ENCODE peak calls at places on chromosome 17, in ten cellular contexts. V is DMS153, K is uterus, X is Kasumi-1, T is bronchial epithelial cell, L is HAP-1, Z is NCI-H1092, Y is heart left ventricle, M is mesothelial cell of epicardium, B is colonic mucosa. A is an unnamed sample.

GRCh38 chr17:32627233-32628008 is 140.6 kb downstream of the CDK5R1 start:
- DNase-seq in V (peak; percentile 74), K (no peak), X (no peak), T (peak; percentile 33), L (peak; percentile 51), Z (peak; percentile 97), Y (no peak), M (no peak), B (no peak), A (no peak)

GRCh38 chr17:75642221-75643032 is 9.2 kb downstream of the SMIM5 start:
- DNase-seq in V (no peak), K (no peak), X (no peak), T (peak; percentile 40), L (no peak), Z (no peak), Y (no peak), M (no peak), B (peak; percentile 76), A (no peak)

GRCh38 chr17:72125742-72126141 is 4.9 kb downstream of the SOX9 start:
- DNase-seq in V (no peak), K (no peak), X (no peak), T (peak; percentile 71), L (no peak), Z (no peak), Y (no peak), M (no peak), B (no peak), A (no peak)

GRCh38 chr17:81866440-81867122 is 4.6 kb downstream of the ARHGDIA start:
- DNase-seq in V (no peak), K (no peak), X (no peak), T (no peak), L (peak; percentile 43), Z (no peak), Y (no peak), M (no peak), B (no peak), A (no peak)

GRCh38 chr17:77453613-77454559 is 313.1 kb downstream of the SEC14L1 start:
- DNase-seq in V (no peak), K (no peak), X (peak; percentile 87), T (peak; percentile 78), L (no peak), Z (no peak), Y (no peak), M (no peak), B (peak; percentile 72), A (no peak)

GRCh38 chr17:79294459-79295071 is 219.9 kb downstream of the ENGASE start:
- DNase-seq in V (no peak), K (peak; percentile 51), X (peak; percentile 63), T (peak; percentile 27), L (peak; percentile 87), Z (no peak), Y (peak; percentile 61), M (peak; percentile 94), B (peak; percentile 54), A (no peak)

GRCh38 chr17:63477471-63478440 is 895 bp downstream of the ACE start:
- DNase-seq in V (peak; percentile 24), K (no peak), X (no peak), T (no peak), L (no peak), Z (peak; percentile 28), Y (no peak), M (no peak), B (peak; percentile 54), A (no peak)

GRCh38 chr17:73089322-73089721 is 3.2 kb downstream of the SLC39A11 start:
- DNase-seq in V (no peak), K (no peak), X (no peak), T (no peak), L (no peak), Z (no peak), Y (no peak), M (no peak), B (no peak), A (no peak)

GRCh38 chr17:38509008-38509771 is 80.9 kb downstream of the ARHGAP23 start:
- DNase-seq in V (no peak), K (peak; percentile 82), X (no peak), T (peak; percentile 55), L (peak; percentile 87), Z (no peak), Y (peak; percentile 71), M (peak; percentile 91), B (peak; percentile 74), A (no peak)

GRCh38 chr17:10875411-10875810 is 37.5 kb upstream of the PIRT start:
- DNase-seq in V (no peak), K (no peak), X (no peak), T (no peak), L (peak; percentile 33), Z (no peak), Y (no peak), M (peak; percentile 66), B (peak; percentile 26), A (no peak)

GRCh38 chr17:17067277-17067676 is 25.0 kb downstream of the MPRIP start:
- DNase-seq in V (no peak), K (no peak), X (no peak), T (no peak), L (no peak), Z (no peak), Y (no peak), M (no peak), B (no peak), A (no peak)

GRCh38 chr17:60960398-60961065 is 282.9 kb downstream of the BCAS3 start:
- DNase-seq in V (no peak), K (no peak), X (no peak), T (no peak), L (no peak), Z (no peak), Y (no peak), M (no peak), B (no peak), A (no peak)

GRCh38 chr17:37614391-37614790 is 5.2 kb upstream of the SYNRG start:
- DNase-seq in V (no peak), K (no peak), X (no peak), T (peak; percentile 96), L (no peak), Z (no peak), Y (no peak), M (no peak), B (no peak), A (no peak)